ENCODE peak calls at places on chromosomes 11 and 22, in six cellular contexts. One of them, this sample, is unnamed.

GRCh38 chr11:116693206-116694016 is 79.4 kb downstream of the BUD13 start:
- DNase-seq in right lobe of liver: peak
- DNase-seq in body of pancreas: peak
- DNase-seq in tibial nerve: no peak
- DNase-seq in uterus: peak
- DNase-seq in stomach: peak
- DNase-seq in this sample: no peak

GRCh38 chr11:16511109-16511806 is 154.9 kb upstream of the SOX6 start:
- DNase-seq in body of pancreas: no peak
- DNase-seq in tibial nerve: no peak
- DNase-seq in stomach: no peak
- DNase-seq in right lobe of liver: no peak
- DNase-seq in uterus: no peak
- DNase-seq in this sample: no peak

GRCh38 chr11:119481667-119482400 is 58.9 kb upstream of the THY1 start:
- DNase-seq in tibial nerve: no peak
- DNase-seq in body of pancreas: peak
- DNase-seq in stomach: peak
- DNase-seq in uterus: no peak
- DNase-seq in right lobe of liver: peak
- DNase-seq in this sample: no peak

GRCh38 chr22:30825711-30826505 is 131.2 kb downstream of the OSBP2 start:
- DNase-seq in uterus: no peak
- DNase-seq in tibial nerve: no peak
- DNase-seq in right lobe of liver: no peak
- DNase-seq in stomach: no peak
- DNase-seq in body of pancreas: no peak
- DNase-seq in this sample: no peak

GRCh38 chr11:3096909-3097395 is 39.7 kb upstream of the CARS1 start:
- DNase-seq in body of pancreas: no peak
- DNase-seq in uterus: peak
- DNase-seq in right lobe of liver: no peak
- DNase-seq in tibial nerve: no peak
- DNase-seq in stomach: no peak
- DNase-seq in this sample: no peak

GRCh38 chr22:24455751-24456426 is 28.5 kb downstream of the ADORA2A start:
- DNase-seq in right lobe of liver: peak
- DNase-seq in body of pancreas: no peak
- DNase-seq in tibial nerve: peak
- DNase-seq in uterus: peak
- DNase-seq in stomach: no peak
- DNase-seq in this sample: no peak

GRCh38 chr22:29122041-29122440 is 49.2 kb downstream of the KREMEN1 start:
- DNase-seq in body of pancreas: no peak
- DNase-seq in stomach: no peak
- DNase-seq in uterus: no peak
- DNase-seq in tibial nerve: no peak
- DNase-seq in right lobe of liver: no peak
- DNase-seq in this sample: no peak

GRCh38 chr11:118434553-118435232 is 1.6 kb upstream of the KMT2A start:
- DNase-seq in right lobe of liver: peak
- DNase-seq in stomach: no peak
- DNase-seq in body of pancreas: peak
- DNase-seq in uterus: peak
- DNase-seq in tibial nerve: peak
- DNase-seq in this sample: peak

GRCh38 chr11:78244546-78245315 is 56.0 kb downstream of the USP35 start:
- DNase-seq in stomach: no peak
- DNase-seq in uterus: no peak
- DNase-seq in tibial nerve: no peak
- DNase-seq in body of pancreas: no peak
- DNase-seq in right lobe of liver: no peak
- DNase-seq in this sample: no peak

GRCh38 chr22:24141586-24141985 is 39.7 kb upstream of the SUSD2 start:
- DNase-seq in tibial nerve: no peak
- DNase-seq in stomach: no peak
- DNase-seq in body of pancreas: no peak
- DNase-seq in right lobe of liver: no peak
- DNase-seq in uterus: no peak
- DNase-seq in this sample: no peak

GRCh38 chr11:103164093-103164796 is 55.0 kb downstream of the DYNC2H1 start:
- DNase-seq in tibial nerve: no peak
- DNase-seq in uterus: no peak
- DNase-seq in stomach: no peak
- DNase-seq in right lobe of liver: no peak
- DNase-seq in body of pancreas: no peak
- DNase-seq in this sample: no peak

GRCh38 chr11:118462178-118462577 is 25.9 kb downstream of the KMT2A start:
- DNase-seq in tibial nerve: no peak
- DNase-seq in right lobe of liver: no peak
- DNase-seq in body of pancreas: no peak
- DNase-seq in uterus: no peak
- DNase-seq in stomach: no peak
- DNase-seq in this sample: no peak

GRCh38 chr11:19988598-19988997 is 171.7 kb downstream of the DBX1 start:
- DNase-seq in tibial nerve: no peak
- DNase-seq in right lobe of liver: no peak
- DNase-seq in uterus: peak
- DNase-seq in stomach: no peak
- DNase-seq in body of pancreas: no peak
- DNase-seq in this sample: peak

GRCh38 chr11:67490727-67491065 is 7.9 kb downstream of the AIP start:
- DNase-seq in uterus: no peak
- DNase-seq in stomach: no peak
- DNase-seq in body of pancreas: no peak
- DNase-seq in right lobe of liver: no peak
- DNase-seq in tibial nerve: no peak
- DNase-seq in this sample: no peak
- H3K4me3 ChIP-seq in uterus: no peak
- H3K4me3 ChIP-seq in stomach: no peak
- H3K4me3 ChIP-seq in body of pancreas: no peak
- H3K4me3 ChIP-seq in right lobe of liver: no peak
- H3K4me3 ChIP-seq in tibial nerve: no peak
- H3K4me3 ChIP-seq in this sample: no peak

GRCh38 chr11:68436162-68436888 is 24.2 kb upstream of the PPP6R3 start:
- DNase-seq in tibial nerve: no peak
- DNase-seq in right lobe of liver: no peak
- DNase-seq in body of pancreas: no peak
- DNase-seq in stomach: no peak
- DNase-seq in uterus: no peak
- DNase-seq in this sample: no peak

GRCh38 chr11:68439355-68440065 is 21.0 kb upstream of the PPP6R3 start:
- DNase-seq in stomach: no peak
- DNase-seq in uterus: peak
- DNase-seq in body of pancreas: no peak
- DNase-seq in right lobe of liver: no peak
- DNase-seq in tibial nerve: no peak
- DNase-seq in this sample: no peak

GRCh38 chr11:68438658-68439259 is 21.8 kb upstream of the PPP6R3 start:
- DNase-seq in stomach: no peak
- DNase-seq in body of pancreas: no peak
- DNase-seq in right lobe of liver: no peak
- DNase-seq in uterus: no peak
- DNase-seq in tibial nerve: no peak
- DNase-seq in this sample: no peak

GRCh38 chr11:68437927-68438657 is 22.5 kb upstream of the PPP6R3 start:
- DNase-seq in tibial nerve: no peak
- DNase-seq in uterus: no peak
- DNase-seq in body of pancreas: no peak
- DNase-seq in right lobe of liver: no peak
- DNase-seq in stomach: no peak
- DNase-seq in this sample: no peak

DNA sequence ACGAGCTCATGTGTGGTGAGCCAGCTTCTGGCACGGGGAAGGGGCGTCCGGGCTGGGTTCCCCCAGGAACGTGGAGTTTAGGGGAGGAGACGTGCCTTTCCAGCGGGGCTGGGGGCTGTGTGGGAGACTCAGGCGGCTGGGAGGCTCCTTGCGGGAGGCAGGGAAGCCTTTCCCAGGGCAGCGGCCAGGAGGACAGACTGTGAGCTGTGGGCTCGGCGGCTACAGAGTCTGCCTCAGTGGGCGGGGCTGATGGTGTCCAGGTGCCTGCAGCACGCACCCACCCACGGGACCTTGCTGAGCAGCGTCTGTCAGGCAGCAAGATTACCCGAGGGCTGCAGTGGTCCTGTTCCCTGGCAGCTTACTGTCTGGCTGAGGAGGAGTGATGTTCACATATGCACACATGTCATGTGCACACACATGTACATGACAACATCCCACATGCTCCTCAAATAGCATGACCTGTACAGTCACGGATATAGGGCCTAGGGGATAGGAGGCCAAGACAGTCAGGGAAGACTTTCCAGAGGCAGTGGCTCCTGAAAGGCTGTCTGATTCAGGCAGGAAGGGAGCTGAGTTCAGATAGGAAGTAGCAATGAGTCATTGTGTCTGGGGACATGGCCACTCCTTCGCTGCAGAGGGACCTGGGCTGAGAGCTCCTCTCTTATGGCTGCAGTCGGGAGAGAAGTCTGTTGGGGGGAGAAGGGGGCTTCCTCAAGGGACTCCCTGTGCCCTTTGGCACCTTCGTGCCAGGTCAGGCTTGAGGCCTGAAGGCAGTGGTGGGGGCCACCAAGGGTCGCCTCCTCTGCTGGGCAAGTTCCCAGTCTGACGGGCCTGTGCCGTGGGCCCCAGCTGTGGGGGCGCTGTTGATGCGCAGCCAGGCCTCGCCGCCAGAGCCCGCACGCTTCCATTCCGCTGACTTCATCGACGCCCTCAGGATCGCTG is 23.3 kb upstream of the PPP6R3 start:
- DNase-seq in uterus: no peak
- DNase-seq in right lobe of liver: no peak
- DNase-seq in stomach: no peak
- DNase-seq in tibial nerve: no peak
- DNase-seq in body of pancreas: peak
- DNase-seq in this sample: peak
- TF ChIP-seq POLR2A in uterus: no peak
- TF ChIP-seq POLR2A in right lobe of liver: no peak
- TF ChIP-seq POLR2A in stomach: no peak
- TF ChIP-seq POLR2A in tibial nerve: no peak
- TF ChIP-seq POLR2A in body of pancreas: no peak
- TF ChIP-seq POLR2A in this sample: no peak

DNA sequence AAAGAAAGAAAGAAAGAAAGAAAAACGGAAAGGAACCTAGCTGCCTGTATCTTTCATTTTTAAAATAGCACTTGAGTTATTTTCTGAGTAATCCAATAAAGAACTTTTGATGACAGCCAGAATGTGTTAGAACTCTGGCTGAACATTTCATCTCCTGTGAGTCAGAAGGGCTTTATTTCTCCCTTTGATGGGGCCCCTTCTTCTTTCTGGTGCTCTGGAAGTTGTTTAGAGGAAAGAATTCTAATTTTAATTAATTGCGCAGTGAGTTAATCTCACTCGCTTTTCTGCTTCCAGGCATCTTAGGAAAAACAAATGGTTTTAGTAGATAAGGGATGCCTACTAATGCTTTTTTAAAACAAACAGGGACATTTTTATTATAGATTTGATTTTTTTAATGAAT is 57.9 kb downstream of the COMMD9 start:
- DNase-seq in uterus: no peak
- DNase-seq in right lobe of liver: no peak
- DNase-seq in tibial nerve: no peak
- DNase-seq in body of pancreas: no peak
- DNase-seq in stomach: no peak
- DNase-seq in this sample: no peak
- H3K4me3 ChIP-seq in uterus: no peak
- H3K4me3 ChIP-seq in right lobe of liver: no peak
- H3K4me3 ChIP-seq in tibial nerve: no peak
- H3K4me3 ChIP-seq in body of pancreas: no peak
- H3K4me3 ChIP-seq in stomach: no peak
- H3K4me3 ChIP-seq in this sample: no peak

DNA sequence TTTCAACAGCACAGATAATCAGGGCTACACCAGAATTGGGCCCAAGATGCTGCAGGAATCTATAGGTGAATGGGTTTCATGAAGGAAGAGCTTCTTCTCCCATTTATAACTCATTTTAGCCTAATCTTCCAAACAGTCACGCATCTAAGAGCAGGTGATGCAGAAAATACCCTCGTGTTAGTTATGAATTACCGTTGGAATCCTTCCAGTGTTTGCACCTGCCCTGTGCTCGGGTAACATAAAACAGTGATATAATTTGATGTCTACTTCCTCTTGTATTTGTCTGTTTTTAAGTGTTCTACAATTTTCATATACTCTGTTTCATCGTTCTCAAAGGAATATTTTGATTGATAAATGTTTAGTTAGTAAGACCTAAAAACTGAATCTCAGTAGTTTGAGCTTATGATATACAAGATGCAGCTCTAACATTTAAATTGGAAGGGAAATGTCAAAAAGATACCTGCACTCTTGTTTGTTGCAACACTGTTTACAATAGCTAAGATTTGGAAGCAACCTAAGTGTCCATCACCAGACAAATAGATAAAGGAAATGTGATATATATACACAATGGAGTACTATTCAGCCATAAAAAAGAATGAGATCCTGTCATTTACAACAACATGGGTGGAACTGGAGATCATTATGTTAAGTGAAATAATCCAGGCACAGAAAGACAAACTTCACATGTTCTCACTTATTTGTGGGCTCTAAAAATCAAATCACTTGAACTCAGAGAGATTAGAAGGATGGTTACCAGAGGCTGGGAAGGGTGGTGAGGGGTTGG is 42.1 kb downstream of the PPARA start:
- DNase-seq in uterus: no peak
- DNase-seq in tibial nerve: no peak
- DNase-seq in stomach: no peak
- DNase-seq in body of pancreas: no peak
- DNase-seq in right lobe of liver: no peak
- DNase-seq in this sample: no peak
- TF ChIP-seq POLR2A in uterus: no peak
- TF ChIP-seq POLR2A in tibial nerve: no peak
- TF ChIP-seq POLR2A in stomach: no peak
- TF ChIP-seq POLR2A in body of pancreas: no peak
- TF ChIP-seq POLR2A in right lobe of liver: no peak
- TF ChIP-seq POLR2A in this sample: no peak

DNA sequence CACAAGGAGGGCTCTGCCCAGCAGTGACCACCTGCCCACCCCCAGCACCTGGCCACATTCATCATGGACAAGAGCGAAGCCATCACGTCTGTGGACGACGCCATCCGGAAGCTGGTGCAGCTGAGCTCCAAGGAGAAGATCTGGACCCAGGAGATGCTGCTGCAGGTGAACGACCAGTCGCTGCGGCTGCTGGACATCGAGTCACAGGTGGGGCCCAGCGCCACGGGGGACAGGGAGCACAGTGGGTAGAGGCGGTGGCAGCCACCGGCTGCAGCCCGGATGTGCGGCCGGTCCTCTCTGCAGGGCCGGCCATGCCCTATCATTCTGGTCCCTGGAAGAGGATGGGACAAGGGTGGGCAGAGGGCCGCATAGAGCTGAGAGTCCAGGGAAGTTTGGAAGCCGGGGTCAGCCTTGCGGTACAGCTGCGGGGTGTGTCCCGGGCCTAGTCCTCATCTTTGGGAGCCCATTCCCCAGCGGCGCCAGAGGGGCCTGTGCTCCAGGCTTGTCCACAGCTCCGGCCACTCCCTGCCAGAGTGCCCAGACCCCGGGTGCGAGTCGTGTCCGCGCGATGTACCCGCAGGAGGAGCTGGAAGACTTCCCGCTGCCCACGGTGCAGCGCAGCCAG is 14.1 kb downstream of the EPS8L2 start:
- DNase-seq in tibial nerve: no peak
- DNase-seq in body of pancreas: no peak
- DNase-seq in right lobe of liver: peak
- DNase-seq in stomach: no peak
- DNase-seq in uterus: no peak
- DNase-seq in this sample: no peak
- H3K4me3 ChIP-seq in tibial nerve: no peak
- H3K4me3 ChIP-seq in body of pancreas: no peak
- H3K4me3 ChIP-seq in right lobe of liver: no peak
- H3K4me3 ChIP-seq in stomach: peak
- H3K4me3 ChIP-seq in uterus: no peak
- H3K4me3 ChIP-seq in this sample: peak